ENCODE peak calls at places on chromosomes 16 and 17, in five cellular contexts. One of them, this sample, is unnamed.
A peak's percentile ranks its signal among the peaks of the same experiment; 100 is the strongest.

GRCh38 chr16:58501242-58502131 is 1.5 kb downstream of the NDRG4 start:
- DNase-seq in dorsolateral prefrontal cortex: no peak
- DNase-seq in body of pancreas: peak; percentile 85
- DNase-seq in fibroblast of pulmonary artery: no peak
- DNase-seq in fibroblast of mammary gland: no peak
- DNase-seq in this sample: peak; percentile 76

GRCh38 chr16:31471875-31472558 is at the start of gene TGFB1I1:
- DNase-seq in dorsolateral prefrontal cortex: no peak
- DNase-seq in body of pancreas: no peak
- DNase-seq in fibroblast of pulmonary artery: peak; percentile 85
- DNase-seq in fibroblast of mammary gland: peak; percentile 67
- DNase-seq in this sample: peak; percentile 74

GRCh38 chr17:55149485-55149884 is 115.3 kb upstream of the HLF start:
- DNase-seq in dorsolateral prefrontal cortex: no peak
- DNase-seq in body of pancreas: peak; percentile 46
- DNase-seq in fibroblast of pulmonary artery: no peak
- DNase-seq in fibroblast of mammary gland: no peak
- DNase-seq in this sample: no peak

GRCh38 chr16:85508993-85509392 is 104.1 kb upstream of the GSE1 start:
- DNase-seq in dorsolateral prefrontal cortex: no peak
- DNase-seq in body of pancreas: no peak
- DNase-seq in fibroblast of pulmonary artery: no peak
- DNase-seq in fibroblast of mammary gland: no peak
- DNase-seq in this sample: no peak

GRCh38 chr16:19913306-19913717 is 28.7 kb upstream of the GPRC5B start:
- DNase-seq in dorsolateral prefrontal cortex: no peak
- DNase-seq in body of pancreas: no peak
- DNase-seq in fibroblast of pulmonary artery: peak; percentile 10
- DNase-seq in fibroblast of mammary gland: peak; percentile 28
- DNase-seq in this sample: no peak

GRCh38 chr17:17351901-17352781 is 49.0 kb downstream of the NT5M start:
- DNase-seq in dorsolateral prefrontal cortex: no peak
- DNase-seq in body of pancreas: peak; percentile 26
- DNase-seq in fibroblast of pulmonary artery: peak; percentile 55
- DNase-seq in fibroblast of mammary gland: peak; percentile 61
- DNase-seq in this sample: peak; percentile 48

GRCh38 chr16:6571044-6571443 is 761.6 kb upstream of the RBFOX1 start:
- DNase-seq in dorsolateral prefrontal cortex: no peak
- DNase-seq in body of pancreas: no peak
- DNase-seq in fibroblast of pulmonary artery: no peak
- DNase-seq in fibroblast of mammary gland: no peak
- DNase-seq in this sample: no peak

GRCh38 chr16:56195151-56195550 is 3.9 kb downstream of the GNAO1 start:
- DNase-seq in dorsolateral prefrontal cortex: no peak
- DNase-seq in body of pancreas: no peak
- DNase-seq in fibroblast of pulmonary artery: no peak
- DNase-seq in fibroblast of mammary gland: no peak
- DNase-seq in this sample: no peak

GRCh38 chr16:67892375-67892774 is 679 bp upstream of the PSKH1 start:
- DNase-seq in dorsolateral prefrontal cortex: no peak
- DNase-seq in body of pancreas: no peak
- DNase-seq in fibroblast of pulmonary artery: no peak
- DNase-seq in fibroblast of mammary gland: no peak
- DNase-seq in this sample: no peak

GRCh38 chr17:29291163-29291752 is 2.7 kb downstream of the NUFIP2 start:
- DNase-seq in dorsolateral prefrontal cortex: no peak
- DNase-seq in body of pancreas: peak; percentile 43
- DNase-seq in fibroblast of pulmonary artery: peak; percentile 82
- DNase-seq in fibroblast of mammary gland: peak; percentile 82
- DNase-seq in this sample: peak; percentile 70

GRCh38 chr16:84068041-84068440 is 25.4 kb upstream of the SLC38A8 start:
- DNase-seq in dorsolateral prefrontal cortex: no peak
- DNase-seq in body of pancreas: no peak
- DNase-seq in fibroblast of pulmonary artery: no peak
- DNase-seq in fibroblast of mammary gland: no peak
- DNase-seq in this sample: no peak

GRCh38 chr17:78013683-78014467 is 55.4 kb downstream of the TNRC6C start:
- DNase-seq in dorsolateral prefrontal cortex: no peak
- DNase-seq in body of pancreas: peak; percentile 69
- DNase-seq in fibroblast of pulmonary artery: peak; percentile 89
- DNase-seq in fibroblast of mammary gland: peak; percentile 80
- DNase-seq in this sample: peak; percentile 82

GRCh38 chr16:3577302-3577752 is at the start of gene NLRC3:
- DNase-seq in dorsolateral prefrontal cortex: no peak
- DNase-seq in body of pancreas: no peak
- DNase-seq in fibroblast of pulmonary artery: no peak
- DNase-seq in fibroblast of mammary gland: no peak
- DNase-seq in this sample: no peak

GRCh38 chr16:27452569-27453475 is 50.8 kb downstream of the IL21R start:
- DNase-seq in dorsolateral prefrontal cortex: no peak
- DNase-seq in body of pancreas: no peak
- DNase-seq in fibroblast of pulmonary artery: no peak
- DNase-seq in fibroblast of mammary gland: peak; percentile 39
- DNase-seq in this sample: no peak

GRCh38 chr16:1057252-1057932 is 15.2 kb upstream of the SSTR5 start:
- DNase-seq in dorsolateral prefrontal cortex: peak; percentile 64
- DNase-seq in body of pancreas: peak; percentile 36
- DNase-seq in fibroblast of pulmonary artery: peak; percentile 19
- DNase-seq in fibroblast of mammary gland: peak; percentile 4
- DNase-seq in this sample: peak; percentile 68

GRCh38 chr17:57207396-57207795 is 48.9 kb upstream of the MSI2 start:
- DNase-seq in dorsolateral prefrontal cortex: no peak
- DNase-seq in body of pancreas: no peak
- DNase-seq in fibroblast of pulmonary artery: no peak
- DNase-seq in fibroblast of mammary gland: no peak
- DNase-seq in this sample: no peak

GRCh38 chr16:14232106-14232890 is 161.2 kb downstream of the MRTFB start:
- DNase-seq in dorsolateral prefrontal cortex: no peak
- DNase-seq in body of pancreas: peak; percentile 53
- DNase-seq in fibroblast of pulmonary artery: peak; percentile 15
- DNase-seq in fibroblast of mammary gland: peak; percentile 47
- DNase-seq in this sample: no peak

GRCh38 chr17:74619077-74619673 is 4.4 kb downstream of the CD300E start:
- DNase-seq in dorsolateral prefrontal cortex: no peak
- DNase-seq in body of pancreas: no peak
- DNase-seq in fibroblast of pulmonary artery: no peak
- DNase-seq in fibroblast of mammary gland: no peak
- DNase-seq in this sample: peak; percentile 19

GRCh38 chr16:84074721-84075120 is 32.1 kb upstream of the SLC38A8 start:
- DNase-seq in dorsolateral prefrontal cortex: no peak
- DNase-seq in body of pancreas: no peak
- DNase-seq in fibroblast of pulmonary artery: no peak
- DNase-seq in fibroblast of mammary gland: no peak
- DNase-seq in this sample: no peak

GRCh38 chr17:1725642-1726511 is 1.4 kb downstream of the WDR81 start:
- DNase-seq in dorsolateral prefrontal cortex: no peak
- DNase-seq in body of pancreas: no peak
- DNase-seq in fibroblast of pulmonary artery: no peak
- DNase-seq in fibroblast of mammary gland: no peak
- DNase-seq in this sample: no peak

GRCh38 chr17:37698132-37698615 is 46.7 kb downstream of the HNF1B start:
- DNase-seq in dorsolateral prefrontal cortex: no peak
- DNase-seq in body of pancreas: peak; percentile 35
- DNase-seq in fibroblast of pulmonary artery: no peak
- DNase-seq in fibroblast of mammary gland: peak; percentile 23
- DNase-seq in this sample: no peak

GRCh38 chr16:82016268-82016667 is 5.0 kb upstream of the SDR42E1 start:
- DNase-seq in dorsolateral prefrontal cortex: no peak
- DNase-seq in body of pancreas: peak; percentile 27
- DNase-seq in fibroblast of pulmonary artery: peak; percentile 39
- DNase-seq in fibroblast of mammary gland: peak; percentile 34
- DNase-seq in this sample: peak; percentile 25

GRCh38 chr17:64081802-64082799 is 47.8 kb downstream of the ERN1 start:
- DNase-seq in dorsolateral prefrontal cortex: no peak
- DNase-seq in body of pancreas: no peak
- DNase-seq in fibroblast of pulmonary artery: peak; percentile 81
- DNase-seq in fibroblast of mammary gland: peak; percentile 75
- DNase-seq in this sample: peak; percentile 52

GRCh38 chr17:36544049-36544319 is 735 bp upstream of the GGNBP2 start:
- DNase-seq in dorsolateral prefrontal cortex: no peak
- DNase-seq in body of pancreas: no peak
- DNase-seq in fibroblast of pulmonary artery: peak; percentile 65
- DNase-seq in fibroblast of mammary gland: peak; percentile 64
- DNase-seq in this sample: peak; percentile 72

GRCh38 chr17:79829004-79829403 is 10.2 kb downstream of the CBX4 start:
- DNase-seq in dorsolateral prefrontal cortex: no peak
- DNase-seq in body of pancreas: no peak
- DNase-seq in fibroblast of pulmonary artery: no peak
- DNase-seq in fibroblast of mammary gland: no peak
- DNase-seq in this sample: no peak

GRCh38 chr16:87182759-87183158 is 134.4 kb downstream of the C16orf95 start:
- DNase-seq in dorsolateral prefrontal cortex: no peak
- DNase-seq in body of pancreas: no peak
- DNase-seq in fibroblast of pulmonary artery: no peak
- DNase-seq in fibroblast of mammary gland: no peak
- DNase-seq in this sample: no peak

GRCh38 chr17:30323895-30324319 is 9.9 kb downstream of the TMIGD1 start:
- DNase-seq in dorsolateral prefrontal cortex: no peak
- DNase-seq in body of pancreas: peak; percentile 57
- DNase-seq in fibroblast of pulmonary artery: peak; percentile 84
- DNase-seq in fibroblast of mammary gland: peak; percentile 56
- DNase-seq in this sample: no peak

GRCh38 chr17:80152057-80152831 is 5.3 kb upstream of the EIF4A3 start:
- DNase-seq in dorsolateral prefrontal cortex: no peak
- DNase-seq in body of pancreas: no peak
- DNase-seq in fibroblast of pulmonary artery: peak; percentile 82
- DNase-seq in fibroblast of mammary gland: peak; percentile 89
- DNase-seq in this sample: no peak

DNA sequence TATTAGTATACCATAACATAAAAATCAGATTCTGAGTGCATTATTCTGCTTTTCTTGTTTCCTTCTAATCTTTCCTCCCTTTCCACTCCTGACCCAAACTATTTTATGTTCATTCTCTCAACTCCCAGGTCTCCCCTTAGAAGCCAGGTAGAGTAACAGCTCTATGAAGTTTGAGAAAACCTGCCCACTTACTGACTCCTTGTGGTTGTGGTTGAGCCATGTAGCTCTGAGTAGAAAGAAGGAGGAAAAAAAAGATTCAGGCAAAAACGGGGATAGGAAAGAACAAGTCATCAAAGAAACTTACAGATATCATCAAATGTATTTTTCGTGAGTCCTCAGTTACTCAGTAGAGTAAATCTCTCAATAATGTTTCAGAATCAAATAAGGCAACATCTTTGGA is 216.7 kb downstream of the PMP22 start:
- DNase-seq in dorsolateral prefrontal cortex: no peak
- DNase-seq in body of pancreas: no peak
- DNase-seq in fibroblast of pulmonary artery: no peak
- DNase-seq in fibroblast of mammary gland: no peak
- DNase-seq in this sample: no peak
- TF ChIP-seq CTCF in dorsolateral prefrontal cortex: no peak
- TF ChIP-seq CTCF in body of pancreas: no peak
- TF ChIP-seq CTCF in fibroblast of pulmonary artery: no peak
- TF ChIP-seq CTCF in fibroblast of mammary gland: no peak
- TF ChIP-seq CTCF in this sample: no peak

GRCh38 chr17:10457952-10458351 is 11.4 kb downstream of the MYH4 start:
- DNase-seq in dorsolateral prefrontal cortex: no peak
- DNase-seq in body of pancreas: no peak
- DNase-seq in fibroblast of pulmonary artery: no peak
- DNase-seq in fibroblast of mammary gland: no peak
- DNase-seq in this sample: no peak

GRCh38 chr17:10460062-10460461 is 9.3 kb downstream of the MYH4 start:
- DNase-seq in dorsolateral prefrontal cortex: no peak
- DNase-seq in body of pancreas: no peak
- DNase-seq in fibroblast of pulmonary artery: no peak
- DNase-seq in fibroblast of mammary gland: no peak
- DNase-seq in this sample: peak; percentile 37

GRCh38 chr17:10463402-10463801 is 6.0 kb downstream of the MYH4 start:
- DNase-seq in dorsolateral prefrontal cortex: no peak
- DNase-seq in body of pancreas: no peak
- DNase-seq in fibroblast of pulmonary artery: no peak
- DNase-seq in fibroblast of mammary gland: no peak
- DNase-seq in this sample: no peak
- TF ChIP-seq CTCF in dorsolateral prefrontal cortex: no peak
- TF ChIP-seq CTCF in body of pancreas: no peak
- TF ChIP-seq CTCF in fibroblast of pulmonary artery: no peak
- TF ChIP-seq CTCF in fibroblast of mammary gland: no peak
- TF ChIP-seq CTCF in this sample: no peak

GRCh38 chr17:21215935-21216334 is 2.0 kb upstream of the TMEM11 start:
- DNase-seq in dorsolateral prefrontal cortex: no peak
- DNase-seq in body of pancreas: no peak
- DNase-seq in fibroblast of pulmonary artery: peak; percentile 20
- DNase-seq in fibroblast of mammary gland: peak; percentile 38
- DNase-seq in this sample: peak; percentile 41

GRCh38 chr17:21214777-21215541 is 998 bp upstream of the TMEM11 start:
- DNase-seq in dorsolateral prefrontal cortex: peak; percentile 25
- DNase-seq in body of pancreas: no peak
- DNase-seq in fibroblast of pulmonary artery: peak; percentile 10
- DNase-seq in fibroblast of mammary gland: peak; percentile 25
- DNase-seq in this sample: peak; percentile 44

GRCh38 chr17:21213491-21214014 is 408 bp downstream of the TMEM11 start:
- DNase-seq in dorsolateral prefrontal cortex: peak; percentile 25
- DNase-seq in body of pancreas: peak; percentile 43
- DNase-seq in fibroblast of pulmonary artery: peak; percentile 27
- DNase-seq in fibroblast of mammary gland: no peak
- DNase-seq in this sample: peak; percentile 75

GRCh38 chr17:21213005-21213404 is 956 bp downstream of the TMEM11 start:
- DNase-seq in dorsolateral prefrontal cortex: no peak
- DNase-seq in body of pancreas: no peak
- DNase-seq in fibroblast of pulmonary artery: no peak
- DNase-seq in fibroblast of mammary gland: no peak
- DNase-seq in this sample: no peak

GRCh38 chr17:21214015-21214776 is at the start of gene TMEM11:
- DNase-seq in dorsolateral prefrontal cortex: peak; percentile 94
- DNase-seq in body of pancreas: peak; percentile 97
- DNase-seq in fibroblast of pulmonary artery: peak; percentile 96
- DNase-seq in fibroblast of mammary gland: peak; percentile 92
- DNase-seq in this sample: peak; percentile 98
- TF ChIP-seq CTCF in dorsolateral prefrontal cortex: peak; percentile 23
- TF ChIP-seq CTCF in body of pancreas: peak; percentile 14
- TF ChIP-seq CTCF in fibroblast of pulmonary artery: no peak
- TF ChIP-seq CTCF in fibroblast of mammary gland: no peak
- TF ChIP-seq CTCF in this sample: peak; percentile 10

GRCh38 chr17:61002316-61002736 is 324.7 kb downstream of the BCAS3 start:
- DNase-seq in dorsolateral prefrontal cortex: no peak
- DNase-seq in body of pancreas: peak; percentile 13
- DNase-seq in fibroblast of pulmonary artery: peak; percentile 71
- DNase-seq in fibroblast of mammary gland: peak; percentile 65
- DNase-seq in this sample: peak; percentile 63
- TF ChIP-seq CTCF in dorsolateral prefrontal cortex: peak; percentile 84
- TF ChIP-seq CTCF in body of pancreas: peak; percentile 47
- TF ChIP-seq CTCF in fibroblast of pulmonary artery: peak; percentile 50
- TF ChIP-seq CTCF in fibroblast of mammary gland: peak; percentile 37
- TF ChIP-seq CTCF in this sample: peak; percentile 72

DNA sequence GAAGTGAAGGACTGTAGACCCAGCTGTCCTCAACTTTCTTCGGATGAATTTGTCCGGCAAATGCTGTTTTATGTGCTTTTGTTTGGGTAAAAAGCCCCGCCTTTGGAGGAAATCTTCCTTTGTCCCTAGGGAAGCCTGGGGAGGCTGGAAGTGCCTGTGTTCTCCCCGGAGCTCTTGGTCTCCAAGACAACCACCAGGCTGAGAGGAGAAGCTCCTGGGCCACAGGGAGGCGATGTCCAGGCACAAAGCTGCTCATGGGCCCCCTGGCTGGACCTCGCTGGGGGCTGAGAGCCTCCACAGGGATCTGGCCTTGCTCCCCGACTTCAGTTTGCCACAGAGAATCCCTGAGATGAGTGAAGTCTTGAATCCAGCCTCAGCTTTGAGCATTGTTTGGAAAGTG is 293.1 kb upstream of the N4BP1 start:
- DNase-seq in dorsolateral prefrontal cortex: no peak
- DNase-seq in body of pancreas: no peak
- DNase-seq in fibroblast of pulmonary artery: no peak
- DNase-seq in fibroblast of mammary gland: no peak
- DNase-seq in this sample: no peak
- TF ChIP-seq CTCF in dorsolateral prefrontal cortex: no peak
- TF ChIP-seq CTCF in body of pancreas: no peak
- TF ChIP-seq CTCF in fibroblast of pulmonary artery: no peak
- TF ChIP-seq CTCF in fibroblast of mammary gland: no peak
- TF ChIP-seq CTCF in this sample: no peak